ENCODE peak calls at places on chromosome 5, in seven cellular contexts. One of them, this sample, is unnamed.

GRCh38 chr5:147485046-147485445 is 24.8 kb downstream of the DPYSL3 start:
- DNase-seq in IMR-90: peak
- DNase-seq in body of pancreas: no peak
- DNase-seq in ovary: no peak
- DNase-seq in HepG2: no peak
- DNase-seq in prostate gland: no peak
- DNase-seq in uterus: no peak
- DNase-seq in this sample: no peak

GRCh38 chr5:151155777-151156731 is 1.5 kb downstream of the ANXA6 start:
- DNase-seq in prostate gland: no peak
- DNase-seq in ovary: peak
- DNase-seq in IMR-90: peak
- DNase-seq in body of pancreas: peak
- DNase-seq in HepG2: peak
- DNase-seq in uterus: peak
- DNase-seq in this sample: no peak

GRCh38 chr5:108727154-108727638 is 20.5 kb upstream of the FER start:
- DNase-seq in body of pancreas: peak
- DNase-seq in prostate gland: peak
- DNase-seq in ovary: peak
- DNase-seq in HepG2: no peak
- DNase-seq in IMR-90: peak
- DNase-seq in uterus: no peak
- DNase-seq in this sample: no peak

GRCh38 chr5:169721771-169722170 is 84.7 kb downstream of the DOCK2 start:
- DNase-seq in IMR-90: no peak
- DNase-seq in HepG2: no peak
- DNase-seq in uterus: no peak
- DNase-seq in prostate gland: no peak
- DNase-seq in body of pancreas: no peak
- DNase-seq in ovary: no peak
- DNase-seq in this sample: no peak

GRCh38 chr5:7849531-7850240 is 1.2 kb downstream of the CFAP90 start:
- DNase-seq in ovary: peak
- DNase-seq in body of pancreas: peak
- DNase-seq in HepG2: peak
- DNase-seq in prostate gland: peak
- DNase-seq in uterus: no peak
- DNase-seq in IMR-90: no peak
- DNase-seq in this sample: no peak

GRCh38 chr5:18553269-18553668 is 919.0 kb downstream of the TAF11L14 start:
- DNase-seq in IMR-90: no peak
- DNase-seq in ovary: no peak
- DNase-seq in HepG2: no peak
- DNase-seq in prostate gland: no peak
- DNase-seq in uterus: no peak
- DNase-seq in body of pancreas: no peak
- DNase-seq in this sample: no peak

GRCh38 chr5:65262590-65263189 is 219.0 kb downstream of the ADAMTS6 start:
- DNase-seq in IMR-90: peak
- DNase-seq in body of pancreas: no peak
- DNase-seq in uterus: peak
- DNase-seq in ovary: peak
- DNase-seq in prostate gland: no peak
- DNase-seq in HepG2: no peak
- DNase-seq in this sample: no peak

GRCh38 chr5:105977163-105977562 is 1693.6 kb downstream of the EFNA5 start:
- DNase-seq in ovary: no peak
- DNase-seq in body of pancreas: no peak
- DNase-seq in prostate gland: no peak
- DNase-seq in uterus: no peak
- DNase-seq in HepG2: no peak
- DNase-seq in IMR-90: no peak
- DNase-seq in this sample: no peak

GRCh38 chr5:113513384-113514262 is at the start of gene YTHDC2:
- DNase-seq in prostate gland: peak
- DNase-seq in ovary: peak
- DNase-seq in IMR-90: peak
- DNase-seq in body of pancreas: peak
- DNase-seq in uterus: peak
- DNase-seq in HepG2: peak
- DNase-seq in this sample: peak

GRCh38 chr5:73170522-73170921 is 2.5 kb upstream of the TMEM174 start:
- DNase-seq in IMR-90: peak
- DNase-seq in HepG2: peak
- DNase-seq in prostate gland: no peak
- DNase-seq in ovary: no peak
- DNase-seq in body of pancreas: no peak
- DNase-seq in uterus: no peak
- DNase-seq in this sample: no peak
- TF ChIP-seq CTCF in IMR-90: peak
- TF ChIP-seq CTCF in HepG2: peak
- TF ChIP-seq CTCF in prostate gland: peak
- TF ChIP-seq CTCF in ovary: no peak
- TF ChIP-seq CTCF in body of pancreas: no peak
- TF ChIP-seq CTCF in uterus: no peak
- TF ChIP-seq CTCF in this sample: no peak

GRCh38 chr5:50663636-50664035 is 2.8 kb upstream of the PARP8 start:
- DNase-seq in HepG2: no peak
- DNase-seq in body of pancreas: peak
- DNase-seq in IMR-90: no peak
- DNase-seq in ovary: no peak
- DNase-seq in uterus: no peak
- DNase-seq in prostate gland: peak
- DNase-seq in this sample: no peak

GRCh38 chr5:50665091-50665490 is 1.3 kb upstream of the PARP8 start:
- DNase-seq in uterus: no peak
- DNase-seq in prostate gland: no peak
- DNase-seq in ovary: no peak
- DNase-seq in body of pancreas: no peak
- DNase-seq in HepG2: no peak
- DNase-seq in IMR-90: no peak
- DNase-seq in this sample: no peak

GRCh38 chr5:50667079-50667652 is 729 bp downstream of the PARP8 start:
- DNase-seq in prostate gland: peak
- DNase-seq in IMR-90: peak
- DNase-seq in ovary: peak
- DNase-seq in uterus: peak
- DNase-seq in HepG2: no peak
- DNase-seq in body of pancreas: peak
- DNase-seq in this sample: peak

GRCh38 chr5:50667653-50668403 is 1.4 kb downstream of the PARP8 start:
- DNase-seq in body of pancreas: peak
- DNase-seq in HepG2: no peak
- DNase-seq in uterus: peak
- DNase-seq in ovary: peak
- DNase-seq in prostate gland: peak
- DNase-seq in IMR-90: peak
- DNase-seq in this sample: peak

DNA sequence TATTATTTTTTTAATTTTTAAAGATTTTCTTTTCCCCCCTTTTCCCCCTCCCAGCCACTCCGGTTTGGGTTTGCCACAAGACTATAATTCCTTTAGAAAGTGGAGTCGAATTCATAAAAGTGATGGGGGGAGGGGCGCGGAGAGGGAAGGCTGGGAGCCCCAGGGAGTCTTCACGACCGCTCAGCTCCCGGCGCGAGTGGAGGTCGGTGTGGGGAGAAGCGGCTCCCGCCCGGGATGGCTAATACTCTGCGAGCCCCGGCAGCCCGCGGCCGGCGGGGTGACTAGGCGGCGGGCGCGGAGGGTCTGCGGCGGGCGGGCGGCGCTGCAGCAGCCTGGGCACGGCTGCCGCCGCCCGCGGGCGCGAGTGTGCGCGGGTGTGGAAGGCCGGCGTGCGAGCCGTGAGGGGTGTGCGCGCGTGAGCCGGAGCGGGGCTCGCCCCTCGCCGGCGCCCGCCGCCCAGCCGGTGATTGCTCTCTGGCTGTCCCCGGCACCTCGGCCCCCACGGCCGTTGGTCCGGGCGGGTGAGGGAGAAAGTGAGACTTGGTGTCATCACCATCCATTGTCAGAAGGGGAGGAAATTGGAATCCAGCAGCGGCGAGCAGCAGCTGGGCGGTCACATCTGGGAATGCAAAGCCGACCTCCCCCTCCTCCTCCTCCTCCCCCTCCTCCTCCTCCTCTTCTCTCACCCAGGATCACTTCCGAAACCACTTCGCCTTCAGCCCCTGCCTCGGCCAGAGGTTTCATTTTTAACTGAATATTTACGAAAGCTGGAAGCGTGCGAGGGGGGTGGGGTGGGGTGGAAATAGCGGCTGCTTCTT is at the start of gene PARP8:
- DNase-seq in ovary: peak
- DNase-seq in HepG2: no peak
- DNase-seq in body of pancreas: peak
- DNase-seq in prostate gland: peak
- DNase-seq in IMR-90: peak
- DNase-seq in uterus: peak
- DNase-seq in this sample: peak
- TF ChIP-seq POLR2A in ovary: no peak
- TF ChIP-seq POLR2A in HepG2: no peak
- TF ChIP-seq POLR2A in body of pancreas: no peak
- TF ChIP-seq POLR2A in prostate gland: no peak
- TF ChIP-seq POLR2A in IMR-90: peak
- TF ChIP-seq POLR2A in uterus: no peak
- TF ChIP-seq POLR2A in this sample: no peak

DNA sequence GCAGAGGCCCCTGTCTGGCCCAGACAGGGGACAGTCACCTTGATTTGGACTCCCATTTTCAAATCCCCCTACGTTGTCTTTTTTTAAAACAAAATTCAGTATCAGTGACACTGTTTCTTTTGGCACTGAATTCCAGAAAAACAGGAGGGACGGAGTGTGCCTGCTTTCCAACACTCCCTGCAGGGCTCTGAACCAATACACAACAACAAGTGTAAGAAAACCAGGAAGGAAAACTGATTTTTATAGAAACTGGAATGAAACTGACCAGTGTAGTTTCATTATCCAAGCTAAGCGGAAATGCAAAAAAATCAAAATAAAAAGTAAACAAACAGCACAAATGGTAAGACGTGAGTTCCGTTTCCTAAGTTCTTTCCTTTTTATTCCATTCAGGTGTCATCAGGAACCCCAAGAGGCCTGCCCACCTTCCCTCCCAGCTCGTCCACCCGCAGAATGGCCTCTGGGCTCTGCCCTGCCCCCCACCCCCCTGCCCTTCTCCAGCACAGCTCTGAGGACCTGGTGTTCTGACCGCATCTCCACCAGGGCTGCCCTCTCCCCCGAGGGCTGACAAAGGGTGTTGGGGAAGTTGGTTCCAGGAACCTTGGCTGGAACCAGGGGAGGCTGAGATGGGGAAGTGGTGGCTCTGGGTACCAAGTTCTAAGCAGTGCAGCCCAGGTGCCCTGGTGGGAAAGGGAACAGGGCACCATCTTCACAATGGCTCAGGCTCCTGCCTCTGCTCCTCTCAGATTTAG is 73.6 kb downstream of the PSD2 start:
- DNase-seq in prostate gland: no peak
- DNase-seq in IMR-90: no peak
- DNase-seq in uterus: no peak
- DNase-seq in HepG2: no peak
- DNase-seq in ovary: no peak
- DNase-seq in body of pancreas: no peak
- DNase-seq in this sample: no peak
- H3K27ac ChIP-seq in prostate gland: peak
- H3K27ac ChIP-seq in IMR-90: no peak
- H3K27ac ChIP-seq in uterus: no peak
- H3K27ac ChIP-seq in HepG2: no peak
- H3K27ac ChIP-seq in ovary: peak
- H3K27ac ChIP-seq in body of pancreas: peak
- H3K27ac ChIP-seq in this sample: no peak

GRCh38 chr5:79829260-79829659 is 139.6 kb downstream of the CMYA5 start:
- DNase-seq in IMR-90: no peak
- DNase-seq in prostate gland: no peak
- DNase-seq in body of pancreas: no peak
- DNase-seq in ovary: no peak
- DNase-seq in HepG2: no peak
- DNase-seq in uterus: no peak
- DNase-seq in this sample: no peak
- TF ChIP-seq CTCF in IMR-90: peak
- TF ChIP-seq CTCF in prostate gland: no peak
- TF ChIP-seq CTCF in body of pancreas: no peak
- TF ChIP-seq CTCF in ovary: no peak
- TF ChIP-seq CTCF in HepG2: peak
- TF ChIP-seq CTCF in uterus: no peak
- TF ChIP-seq CTCF in this sample: no peak

GRCh38 chr5:140109050-140109817 is 4.7 kb upstream of the PURA start:
- DNase-seq in prostate gland: no peak
- DNase-seq in ovary: no peak
- DNase-seq in uterus: peak
- DNase-seq in body of pancreas: peak
- DNase-seq in HepG2: no peak
- DNase-seq in IMR-90: peak
- DNase-seq in this sample: peak

GRCh38 chr5:140106805-140107311 is 7.1 kb upstream of the PURA start:
- DNase-seq in body of pancreas: no peak
- DNase-seq in IMR-90: no peak
- DNase-seq in ovary: no peak
- DNase-seq in HepG2: no peak
- DNase-seq in prostate gland: no peak
- DNase-seq in uterus: no peak
- DNase-seq in this sample: no peak

GRCh38 chr5:140108093-140109049 is 5.5 kb upstream of the PURA start:
- DNase-seq in prostate gland: no peak
- DNase-seq in HepG2: no peak
- DNase-seq in ovary: peak
- DNase-seq in body of pancreas: peak
- DNase-seq in uterus: no peak
- DNase-seq in IMR-90: no peak
- DNase-seq in this sample: peak

GRCh38 chr5:140106101-140106500 is 7.8 kb upstream of the PURA start:
- DNase-seq in HepG2: no peak
- DNase-seq in uterus: no peak
- DNase-seq in IMR-90: no peak
- DNase-seq in ovary: no peak
- DNase-seq in body of pancreas: no peak
- DNase-seq in prostate gland: no peak
- DNase-seq in this sample: no peak

DNA sequence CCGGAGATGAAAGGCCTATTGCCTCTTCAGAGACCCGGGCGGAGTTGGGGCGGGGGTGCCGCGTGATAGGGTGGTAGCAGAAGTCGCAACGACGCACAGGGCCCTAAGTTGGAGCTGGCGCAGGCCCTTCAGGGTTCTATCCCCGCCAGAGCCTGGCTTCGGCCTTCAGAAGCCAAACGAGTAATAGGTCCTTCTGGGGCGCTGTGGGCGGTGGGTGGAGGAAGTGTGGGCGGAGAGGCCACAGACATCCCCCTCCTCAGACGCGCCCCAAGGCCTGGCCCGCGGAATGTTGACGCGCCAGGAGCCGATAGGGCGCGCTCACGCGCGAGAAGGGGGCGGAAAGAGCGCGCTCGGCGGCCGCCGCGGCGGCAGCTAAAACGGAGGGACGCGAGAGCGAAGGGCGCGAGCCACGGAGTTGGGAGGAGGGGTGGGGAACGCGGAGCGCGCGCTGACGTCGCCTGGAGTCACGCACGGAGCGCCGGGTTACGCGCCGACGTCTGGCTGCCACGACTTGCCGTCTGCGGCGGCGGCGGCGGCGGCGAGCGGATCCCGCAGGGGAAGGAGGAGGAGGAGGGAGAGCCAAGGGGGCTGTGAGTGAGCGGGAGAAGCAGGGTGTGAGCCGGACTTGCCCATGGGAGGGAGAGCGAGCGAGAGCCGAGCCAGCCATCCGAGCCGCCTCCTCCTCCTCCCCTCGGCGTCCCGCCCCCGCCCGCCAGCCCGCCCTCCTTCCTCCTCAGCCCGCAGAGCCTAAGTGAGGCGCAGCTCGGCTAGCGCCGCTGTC is 6.4 kb upstream of the PURA start:
- DNase-seq in prostate gland: peak
- DNase-seq in ovary: peak
- DNase-seq in IMR-90: peak
- DNase-seq in uterus: peak
- DNase-seq in body of pancreas: peak
- DNase-seq in HepG2: peak
- DNase-seq in this sample: peak
- TF ChIP-seq POLR2A in prostate gland: peak
- TF ChIP-seq POLR2A in ovary: peak
- TF ChIP-seq POLR2A in IMR-90: peak
- TF ChIP-seq POLR2A in uterus: peak
- TF ChIP-seq POLR2A in body of pancreas: peak
- TF ChIP-seq POLR2A in HepG2: peak
- TF ChIP-seq POLR2A in this sample: peak